ENCODE peak calls at places on chromosomes 2 and 18, in six cellular contexts. One of them, this sample, is unnamed.
A peak's percentile ranks its signal among the peaks of the same experiment; 100 is the strongest.

GRCh38 chr2:135998842-135999241 is 13.4 kb upstream of the DARS1 start:
- DNase-seq in psoas muscle: no peak
- DNase-seq in IMR-90: no peak
- DNase-seq in heart right ventricle: no peak
- DNase-seq in HCT116: no peak
- DNase-seq in brain microvascular endothelial cell: no peak
- DNase-seq in this sample: no peak

GRCh38 chr2:235690082-235690808 is 196.4 kb downstream of the AGAP1 start:
- DNase-seq in psoas muscle: no peak
- DNase-seq in IMR-90: no peak
- DNase-seq in heart right ventricle: no peak
- DNase-seq in HCT116: no peak
- DNase-seq in brain microvascular endothelial cell: no peak
- DNase-seq in this sample: peak; percentile 11

GRCh38 chr18:69397096-69397495 is 3.6 kb upstream of the DOK6 start:
- DNase-seq in psoas muscle: no peak
- DNase-seq in IMR-90: peak; percentile 6
- DNase-seq in heart right ventricle: no peak
- DNase-seq in HCT116: peak; percentile 6
- DNase-seq in brain microvascular endothelial cell: peak; percentile 46
- DNase-seq in this sample: no peak

GRCh38 chr18:57004366-57005121 is 142.3 kb upstream of the BOD1L2 start:
- DNase-seq in psoas muscle: no peak
- DNase-seq in IMR-90: peak; percentile 76
- DNase-seq in heart right ventricle: no peak
- DNase-seq in HCT116: no peak
- DNase-seq in brain microvascular endothelial cell: peak; percentile 8
- DNase-seq in this sample: no peak

GRCh38 chr2:62939735-62940491 is 110.7 kb upstream of the OTX1 start:
- DNase-seq in psoas muscle: no peak
- DNase-seq in IMR-90: peak; percentile 93
- DNase-seq in heart right ventricle: no peak
- DNase-seq in HCT116: no peak
- DNase-seq in brain microvascular endothelial cell: peak; percentile 87
- DNase-seq in this sample: no peak

GRCh38 chr18:80179857-80180558 is 67.3 kb downstream of the PARD6G start:
- DNase-seq in psoas muscle: no peak
- DNase-seq in IMR-90: no peak
- DNase-seq in heart right ventricle: no peak
- DNase-seq in HCT116: no peak
- DNase-seq in brain microvascular endothelial cell: no peak
- DNase-seq in this sample: no peak

GRCh38 chr18:46199515-46200147 is 95.4 kb downstream of the HAUS1 start:
- DNase-seq in psoas muscle: no peak
- DNase-seq in IMR-90: peak; percentile 86
- DNase-seq in heart right ventricle: no peak
- DNase-seq in HCT116: peak; percentile 16
- DNase-seq in brain microvascular endothelial cell: peak; percentile 37
- DNase-seq in this sample: no peak

GRCh38 chr18:43539862-43540261 is 262.6 kb upstream of the SYT4 start:
- DNase-seq in psoas muscle: no peak
- DNase-seq in IMR-90: no peak
- DNase-seq in heart right ventricle: no peak
- DNase-seq in HCT116: no peak
- DNase-seq in brain microvascular endothelial cell: peak; percentile 18
- DNase-seq in this sample: no peak

GRCh38 chr2:217604527-217605279 is 398.1 kb downstream of the TNS1 start:
- DNase-seq in psoas muscle: peak; percentile 22
- DNase-seq in IMR-90: no peak
- DNase-seq in heart right ventricle: peak; percentile 25
- DNase-seq in HCT116: no peak
- DNase-seq in brain microvascular endothelial cell: no peak
- DNase-seq in this sample: no peak

GRCh38 chr2:232236200-232236599 is 142.4 kb upstream of the ALPP start:
- DNase-seq in psoas muscle: no peak
- DNase-seq in IMR-90: peak; percentile 19
- DNase-seq in heart right ventricle: no peak
- DNase-seq in HCT116: peak; percentile 46
- DNase-seq in brain microvascular endothelial cell: no peak
- DNase-seq in this sample: no peak

GRCh38 chr18:73683618-73684238 is 463.9 kb downstream of the FBXO15 start:
- DNase-seq in psoas muscle: no peak
- DNase-seq in IMR-90: peak; percentile 30
- DNase-seq in heart right ventricle: no peak
- DNase-seq in HCT116: no peak
- DNase-seq in brain microvascular endothelial cell: no peak
- DNase-seq in this sample: no peak

GRCh38 chr2:152189622-152190495 is 14.3 kb upstream of the STAM2 start:
- DNase-seq in psoas muscle: no peak
- DNase-seq in IMR-90: peak; percentile 77
- DNase-seq in heart right ventricle: peak; percentile 36
- DNase-seq in HCT116: peak; percentile 48
- DNase-seq in brain microvascular endothelial cell: peak; percentile 67
- DNase-seq in this sample: peak; percentile 29

GRCh38 chr18:57447154-57447621 is 12.0 kb downstream of the ONECUT2 start:
- DNase-seq in psoas muscle: no peak
- DNase-seq in IMR-90: peak; percentile 18
- DNase-seq in heart right ventricle: no peak
- DNase-seq in HCT116: no peak
- DNase-seq in brain microvascular endothelial cell: peak; percentile 14
- DNase-seq in this sample: peak; percentile 62

GRCh38 chr2:50492452-50492851 is 539.5 kb downstream of the NRXN1 start:
- DNase-seq in psoas muscle: no peak
- DNase-seq in IMR-90: peak; percentile 65
- DNase-seq in heart right ventricle: peak; percentile 22
- DNase-seq in HCT116: peak; percentile 35
- DNase-seq in brain microvascular endothelial cell: peak; percentile 29
- DNase-seq in this sample: peak; percentile 25
- TF ChIP-seq CTCF in psoas muscle: peak; percentile 60
- TF ChIP-seq CTCF in IMR-90: peak; percentile 81
- TF ChIP-seq CTCF in heart right ventricle: peak; percentile 74
- TF ChIP-seq CTCF in HCT116: peak; percentile 51
- TF ChIP-seq CTCF in brain microvascular endothelial cell: peak; percentile 75
- TF ChIP-seq CTCF in this sample: peak; percentile 69

GRCh38 chr2:25639696-25640095 is 33.7 kb downstream of the DTNB start:
- DNase-seq in psoas muscle: no peak
- DNase-seq in IMR-90: no peak
- DNase-seq in heart right ventricle: no peak
- DNase-seq in HCT116: no peak
- DNase-seq in brain microvascular endothelial cell: no peak
- DNase-seq in this sample: no peak

GRCh38 chr2:25639131-25639530 is 34.2 kb downstream of the DTNB start:
- DNase-seq in psoas muscle: no peak
- DNase-seq in IMR-90: peak; percentile 25
- DNase-seq in heart right ventricle: no peak
- DNase-seq in HCT116: no peak
- DNase-seq in brain microvascular endothelial cell: peak; percentile 16
- DNase-seq in this sample: no peak

DNA sequence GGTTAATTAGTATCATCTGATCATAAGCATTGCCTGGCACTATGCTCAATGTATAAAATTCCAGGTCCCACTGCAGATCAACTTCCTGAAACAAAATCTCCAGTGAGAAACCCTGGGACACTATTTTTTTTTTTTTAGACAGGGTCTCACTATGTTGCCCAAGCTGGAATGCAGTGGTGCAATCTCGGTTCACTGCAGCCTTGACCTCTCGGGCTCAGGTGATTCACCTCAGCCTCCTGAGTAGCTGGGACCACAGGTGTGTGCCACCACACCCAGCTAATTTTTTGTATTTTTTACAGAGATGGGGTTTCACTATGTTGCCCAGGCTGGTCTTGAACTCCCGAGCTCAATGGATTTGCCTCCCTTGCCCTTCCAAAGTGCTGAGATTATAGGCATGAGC is 31.1 kb downstream of the DTNB start:
- DNase-seq in psoas muscle: no peak
- DNase-seq in IMR-90: no peak
- DNase-seq in heart right ventricle: no peak
- DNase-seq in HCT116: no peak
- DNase-seq in brain microvascular endothelial cell: no peak
- DNase-seq in this sample: no peak
- TF ChIP-seq CTCF in psoas muscle: no peak
- TF ChIP-seq CTCF in IMR-90: no peak
- TF ChIP-seq CTCF in heart right ventricle: no peak
- TF ChIP-seq CTCF in HCT116: no peak
- TF ChIP-seq CTCF in brain microvascular endothelial cell: no peak
- TF ChIP-seq CTCF in this sample: no peak

GRCh38 chr2:177636672-177637071 is 244.1 kb downstream of the AGPS start:
- DNase-seq in psoas muscle: no peak
- DNase-seq in IMR-90: no peak
- DNase-seq in heart right ventricle: no peak
- DNase-seq in HCT116: no peak
- DNase-seq in brain microvascular endothelial cell: no peak
- DNase-seq in this sample: no peak
- TF ChIP-seq CTCF in psoas muscle: no peak
- TF ChIP-seq CTCF in IMR-90: no peak
- TF ChIP-seq CTCF in heart right ventricle: no peak
- TF ChIP-seq CTCF in HCT116: no peak
- TF ChIP-seq CTCF in brain microvascular endothelial cell: no peak
- TF ChIP-seq CTCF in this sample: no peak

GRCh38 chr2:237688081-237688480 is 60.7 kb downstream of the LRRFIP1 start:
- DNase-seq in psoas muscle: no peak
- DNase-seq in IMR-90: no peak
- DNase-seq in heart right ventricle: no peak
- DNase-seq in HCT116: no peak
- DNase-seq in brain microvascular endothelial cell: no peak
- DNase-seq in this sample: no peak

GRCh38 chr2:237685408-237685807 is 58.0 kb downstream of the LRRFIP1 start:
- DNase-seq in psoas muscle: no peak
- DNase-seq in IMR-90: no peak
- DNase-seq in heart right ventricle: no peak
- DNase-seq in HCT116: no peak
- DNase-seq in brain microvascular endothelial cell: no peak
- DNase-seq in this sample: no peak

GRCh38 chr2:237687666-237688065 is 60.3 kb downstream of the LRRFIP1 start:
- DNase-seq in psoas muscle: peak; percentile 88
- DNase-seq in IMR-90: peak; percentile 99
- DNase-seq in heart right ventricle: peak; percentile 87
- DNase-seq in HCT116: no peak
- DNase-seq in brain microvascular endothelial cell: peak; percentile 99
- DNase-seq in this sample: no peak

GRCh38 chr2:237689569-237690131 is 62.3 kb downstream of the LRRFIP1 start:
- DNase-seq in psoas muscle: no peak
- DNase-seq in IMR-90: no peak
- DNase-seq in heart right ventricle: no peak
- DNase-seq in HCT116: no peak
- DNase-seq in brain microvascular endothelial cell: no peak
- DNase-seq in this sample: no peak

DNA sequence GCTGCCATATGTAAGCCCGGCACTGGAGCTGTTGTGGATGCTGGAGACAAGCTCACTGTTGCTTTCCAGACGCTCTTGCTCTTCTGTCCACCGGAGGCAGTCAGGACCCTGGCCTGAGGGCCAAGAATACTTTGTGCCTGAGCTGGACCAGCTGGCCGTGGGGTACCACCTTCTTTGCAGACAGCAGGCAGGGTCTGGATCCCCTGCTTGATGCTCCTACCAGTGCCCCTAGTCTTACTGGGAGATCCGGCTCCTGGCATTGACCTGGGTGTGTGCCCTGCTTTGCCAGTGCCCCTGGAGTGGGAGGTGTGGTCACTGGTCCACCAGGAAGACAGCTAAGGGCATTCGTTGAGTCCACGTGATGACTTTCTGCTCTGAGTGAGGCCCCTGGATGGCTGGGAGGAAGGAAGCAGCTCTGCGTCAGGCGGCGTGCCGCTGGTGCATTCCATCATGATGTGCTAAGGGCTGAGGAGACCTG is 59.3 kb downstream of the LRRFIP1 start:
- DNase-seq in psoas muscle: no peak
- DNase-seq in IMR-90: peak; percentile 43
- DNase-seq in heart right ventricle: no peak
- DNase-seq in HCT116: no peak
- DNase-seq in brain microvascular endothelial cell: no peak
- DNase-seq in this sample: no peak
- TF ChIP-seq CTCF in psoas muscle: no peak
- TF ChIP-seq CTCF in IMR-90: peak; percentile 39
- TF ChIP-seq CTCF in heart right ventricle: peak; percentile 7
- TF ChIP-seq CTCF in HCT116: peak; percentile 50
- TF ChIP-seq CTCF in brain microvascular endothelial cell: peak; percentile 66
- TF ChIP-seq CTCF in this sample: peak; percentile 42

GRCh38 chr2:28251337-28251736 is 141.3 kb upstream of the FOSL2 start:
- DNase-seq in psoas muscle: no peak
- DNase-seq in IMR-90: no peak
- DNase-seq in heart right ventricle: no peak
- DNase-seq in HCT116: no peak
- DNase-seq in brain microvascular endothelial cell: no peak
- DNase-seq in this sample: no peak

GRCh38 chr2:28250006-28250405 is 142.7 kb upstream of the FOSL2 start:
- DNase-seq in psoas muscle: no peak
- DNase-seq in IMR-90: peak; percentile 91
- DNase-seq in heart right ventricle: no peak
- DNase-seq in HCT116: peak; percentile 8
- DNase-seq in brain microvascular endothelial cell: peak; percentile 85
- DNase-seq in this sample: no peak

GRCh38 chr2:28252308-28252707 is 140.3 kb upstream of the FOSL2 start:
- DNase-seq in psoas muscle: no peak
- DNase-seq in IMR-90: no peak
- DNase-seq in heart right ventricle: no peak
- DNase-seq in HCT116: no peak
- DNase-seq in brain microvascular endothelial cell: no peak
- DNase-seq in this sample: no peak

GRCh38 chr2:28247326-28247725 is 145.3 kb upstream of the FOSL2 start:
- DNase-seq in psoas muscle: no peak
- DNase-seq in IMR-90: no peak
- DNase-seq in heart right ventricle: no peak
- DNase-seq in HCT116: no peak
- DNase-seq in brain microvascular endothelial cell: no peak
- DNase-seq in this sample: no peak

DNA sequence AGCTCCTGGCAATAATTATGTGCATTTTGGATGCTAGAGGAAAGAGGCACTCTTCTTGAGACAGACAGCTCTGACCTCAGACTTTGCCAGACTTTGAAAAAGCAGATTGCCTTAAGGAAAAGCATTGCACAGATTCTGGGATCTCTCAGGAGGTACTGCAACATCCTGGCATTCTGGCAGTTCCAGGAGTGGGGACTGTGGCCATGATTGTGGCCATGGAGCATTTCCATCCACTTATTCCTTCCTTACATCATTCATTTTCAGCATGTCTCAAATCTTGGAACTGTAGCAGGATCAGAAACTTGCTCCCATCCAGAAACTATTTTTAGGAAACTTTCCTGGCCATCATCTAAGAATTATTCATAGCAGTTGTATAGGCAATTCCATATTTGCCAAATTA is 144.9 kb upstream of the FOSL2 start:
- DNase-seq in psoas muscle: no peak
- DNase-seq in IMR-90: no peak
- DNase-seq in heart right ventricle: no peak
- DNase-seq in HCT116: no peak
- DNase-seq in brain microvascular endothelial cell: no peak
- DNase-seq in this sample: no peak
- TF ChIP-seq CTCF in psoas muscle: no peak
- TF ChIP-seq CTCF in IMR-90: no peak
- TF ChIP-seq CTCF in heart right ventricle: no peak
- TF ChIP-seq CTCF in HCT116: no peak
- TF ChIP-seq CTCF in brain microvascular endothelial cell: no peak
- TF ChIP-seq CTCF in this sample: no peak